ENCODE peak calls at places on chromosomes 4 and X, in eight cellular contexts. M is stimulated activated CD8-positive, alpha-beta memory T cell treated with anti-CD3 and anti-CD28 coated beads, Interleukin-15, amount 100 ng/mL, for 1 hour; D is fibroblast of lung; B is ovary; S is ecto neural progenitor cell; I is activated naive CD4-positive, alpha-beta T cell treated with anti-CD3 and anti-CD28 coated beads for 36 hours; J is G401; L is T follicular helper cell. Q is an unnamed sample.

GRCh38 chr4:74327751-74328150 is 19.5 kb downstream of the EPGN start:
- DNase-seq in M (no peak), D (peak; percentile 38), B (no peak), S (no peak), I (no peak), J (no peak), L (no peak), Q (no peak)

GRCh38 chr4:121370729-121371325 is 10.0 kb downstream of the QRFPR start:
- DNase-seq in M (peak; percentile 7), D (peak; percentile 14), B (peak; percentile 31), S (no peak), I (peak; percentile 66), J (peak; percentile 44), L (no peak), Q (peak; percentile 3)

GRCh38 chr4:7661846-7662506 is 227.2 kb upstream of the PSAPL1 start:
- DNase-seq in M (no peak), D (no peak), B (no peak), S (no peak), I (no peak), J (no peak), L (no peak), Q (no peak)

GRCh38 chr4:140243345-140243753 is 89.4 kb upstream of the MAML3 start:
- DNase-seq in M (no peak), D (no peak), B (no peak), S (no peak), I (peak; percentile 33), J (no peak), L (no peak), Q (no peak)

GRCh38 chr4:96352051-96352517 is 512.2 kb downstream of the PDHA2 start:
- DNase-seq in M (no peak), D (peak; percentile 25), B (no peak), S (no peak), I (peak; percentile 28), J (no peak), L (no peak), Q (peak; percentile 40)

GRCh38 chr4:98430708-98431403 is 169.7 kb downstream of the RAP1GDS1 start:
- DNase-seq in M (no peak), D (peak; percentile 98), B (no peak), S (no peak), I (no peak), J (no peak), L (no peak), Q (no peak)

GRCh38 chr4:143335979-143336827 is 473 bp upstream of the GAB1 start:
- DNase-seq in M (no peak), D (peak; percentile 90), B (peak; percentile 89), S (peak; percentile 94), I (peak; percentile 43), J (peak; percentile 84), L (no peak), Q (peak; percentile 90)

GRCh38 chr4:11133868-11134267 is 294.8 kb downstream of the HS3ST1 start:
- DNase-seq in M (no peak), D (no peak), B (no peak), S (no peak), I (no peak), J (no peak), L (no peak), Q (no peak)

GRCh38 chr4:3339566-3339965 is 46.7 kb downstream of the RGS12 start:
- DNase-seq in M (no peak), D (no peak), B (no peak), S (no peak), I (no peak), J (no peak), L (no peak), Q (no peak)

GRCh38 chr4:171849823-171850222 is 36.6 kb downstream of the GALNTL6 start:
- DNase-seq in M (no peak), D (no peak), B (no peak), S (no peak), I (no peak), J (no peak), L (no peak), Q (no peak)

GRCh38 chrX:54785901-54786300 is 12.2 kb downstream of the ITIH6 start:
- DNase-seq in M (no peak), D (no peak), B (no peak), S (peak; percentile 48), I (peak; percentile 23), J (no peak), L (no peak), Q (no peak)

GRCh38 chrX:84709987-84710386 is 207.7 kb upstream of the HDX start:
- DNase-seq in M (no peak), D (no peak), B (no peak), S (no peak), I (no peak), J (no peak), L (no peak), Q (no peak)

GRCh38 chrX:69133561-69134542 is 31.4 kb downstream of the PJA1 start:
- DNase-seq in M (no peak), D (peak; percentile 77), B (no peak), S (peak; percentile 67), I (no peak), J (peak; percentile 65), L (no peak), Q (peak; percentile 82)